ENCODE peak calls at places on chromosomes 1 and 21, in six cellular contexts. U is H9, N is neuronal stem cell, H is trophoblast cell, K is mesenchymal stem cell, F is H1. V is an unnamed sample.
A peak's percentile ranks its signal among the peaks of the same experiment; 100 is the strongest.

GRCh38 chr1:219538886-219539285 is 74.0 kb downstream of the ZC3H11B start:
- DNase-seq in F (no peak), N (no peak), K (no peak), U (no peak), H (no peak), V (no peak)

GRCh38 chr1:151720190-151720953 is 950 bp upstream of the RIIAD1 start:
- DNase-seq in H (no peak), F (no peak), K (peak; percentile 52), N (no peak), U (no peak), V (peak; percentile 22)

GRCh38 chr1:172654535-172654934 is 4.4 kb upstream of the FASLG start:
- DNase-seq in K (peak; percentile 55), N (no peak), U (no peak), H (peak; percentile 38), F (no peak), V (peak; percentile 88)

GRCh38 chr1:213268221-213268620 is 217.2 kb downstream of the RPS6KC1 start:
- DNase-seq in U (no peak), N (no peak), F (no peak), H (peak; percentile 42), K (no peak), V (peak; percentile 63)

GRCh38 chr1:170377011-170377410 is 155.0 kb upstream of the GORAB start:
- DNase-seq in H (no peak), U (no peak), F (no peak), K (no peak), N (no peak), V (peak; percentile 2)

GRCh38 chr1:228185641-228185965 is 20.0 kb downstream of the IBA57 start:
- DNase-seq in U (no peak), H (peak; percentile 14), F (no peak), N (no peak), K (no peak), V (no peak)

GRCh38 chr1:151715726-151716404 is 738 bp downstream of the CELF3 start:
- DNase-seq in F (peak; percentile 82), H (no peak), U (peak; percentile 78), K (no peak), N (peak; percentile 61), V (no peak)

GRCh38 chr1:216521477-216521876 is 98.2 kb upstream of the USH2A start:
- DNase-seq in K (no peak), U (no peak), H (no peak), F (no peak), N (no peak), V (no peak)

GRCh38 chr21:42496839-42497202 is 797 bp upstream of the RSPH1 start:
- DNase-seq in K (no peak), N (no peak), F (no peak), H (no peak), U (peak; percentile 58), V (no peak)

GRCh38 chr1:167722152-167722869 is 529 bp downstream of the MPZL1 start:
- DNase-seq in U (peak; percentile 55), N (peak; percentile 58), H (peak; percentile 43), K (peak; percentile 60), F (no peak), V (peak; percentile 19)

GRCh38 chr1:167726038-167726437 is 4.3 kb downstream of the MPZL1 start:
- DNase-seq in N (no peak), U (no peak), H (no peak), K (no peak), F (no peak), V (no peak)

GRCh38 chr1:167721617-167722151 is at the start of gene MPZL1:
- DNase-seq in K (peak; percentile 94), N (peak; percentile 93), H (peak; percentile 97), U (peak; percentile 92), F (peak; percentile 98), V (peak; percentile 92)

GRCh38 chr1:167722870-167723251 is 1.1 kb downstream of the MPZL1 start:
- DNase-seq in F (no peak), N (no peak), H (peak; percentile 17), K (no peak), U (no peak), V (no peak)

GRCh38 chr1:167723707-167724323 is 2.0 kb downstream of the MPZL1 start:
- DNase-seq in N (no peak), K (no peak), H (no peak), F (no peak), U (no peak), V (no peak)
- H3K14ac ChIP-seq in N (no peak overlapping the region), K (no peak overlapping the region), H (no peak overlapping the region), F (no peak overlapping the region), U (no peak overlapping the region), V (peak overlapping the region; percentile 76)

GRCh38 chr1:28682840-28683239 is 14.3 kb downstream of the GMEB1 start:
- DNase-seq in H (no peak), N (no peak), U (no peak), F (no peak), K (no peak), V (peak; percentile 31)
- H3K14ac ChIP-seq in H (no peak overlapping the region), N (no peak overlapping the region), U (no peak overlapping the region), F (no peak overlapping the region), K (no peak overlapping the region), V (no peak overlapping the region)

GRCh38 chr1:156114919-156115513 is 505 bp downstream of the LMNA start:
- DNase-seq in N (no peak), F (peak; percentile 79), U (peak; percentile 52), H (peak; percentile 34), K (no peak), V (no peak)
- H3K14ac ChIP-seq in N (peak overlapping the region; percentile 95), F (no peak overlapping the region), U (peak overlapping the region; percentile 38), H (peak overlapping the region; percentile 8), K (no peak overlapping the region), V (peak overlapping the region; percentile 93)

GRCh38 chr1:26084844-26085243 is 17.4 kb upstream of the TRIM63 start:
- DNase-seq in U (no peak), K (no peak), F (no peak), H (no peak), N (no peak), V (no peak)
- H3K14ac ChIP-seq in U (no peak overlapping the region), K (no peak overlapping the region), F (no peak overlapping the region), H (no peak overlapping the region), N (no peak overlapping the region), V (no peak overlapping the region)

GRCh38 chr1:207052736-207053545 is at the start of gene PFKFB2:
- DNase-seq in K (peak; percentile 99), H (peak; percentile 99), F (peak; percentile 99), U (peak; percentile 100), N (peak; percentile 96), V (peak; percentile 87)
- H3K14ac ChIP-seq in K (no peak within 1 kb of the TSS), H (peak within 1 kb of the TSS; percentile 62), F (no peak within 1 kb of the TSS), U (peak within 1 kb of the TSS; percentile 88), N (no peak within 1 kb of the TSS), V (peak within 1 kb of the TSS; percentile 82)

GRCh38 chr1:41328011-41328615 is 33.1 kb upstream of the FOXO6 start:
- DNase-seq in U (no peak), H (no peak), N (no peak), F (peak; percentile 33), K (no peak), V (no peak)
- H3K14ac ChIP-seq in U (no peak overlapping the region), H (no peak overlapping the region), N (peak overlapping the region; percentile 94), F (no peak overlapping the region), K (no peak overlapping the region), V (no peak overlapping the region)

DNA sequence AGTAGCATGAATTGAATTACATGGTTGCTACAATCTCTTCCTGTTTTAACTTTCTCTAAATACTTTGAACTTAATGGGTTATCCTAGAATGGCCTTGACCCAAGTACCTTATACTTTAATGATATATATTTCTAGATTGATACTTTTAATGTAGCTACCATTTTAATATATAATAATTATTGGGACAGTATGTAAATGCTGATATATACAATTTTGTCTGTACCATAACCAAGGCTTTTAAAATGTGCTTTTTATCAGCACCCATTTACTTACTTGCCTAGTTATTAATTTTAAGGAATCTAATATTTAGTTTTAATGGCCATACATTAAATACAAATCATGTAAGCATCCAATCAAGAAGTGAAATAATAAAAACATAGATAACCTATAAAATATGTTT is 13.4 kb downstream of the HIPK1 start:
- DNase-seq in F (no peak), H (no peak), U (no peak), N (no peak), K (no peak), V (no peak)
- H3K14ac ChIP-seq in F (no peak overlapping the region), H (no peak overlapping the region), U (no peak overlapping the region), N (no peak overlapping the region), K (no peak overlapping the region), V (no peak overlapping the region)

V was measured in IMR-90.